ENCODE peak calls at places on chromosomes 1 and 21, in eight cellular contexts. Y is NCI-H2081; C is HFF-Myc; K is AG04450; E is stimulated activated CD4-positive, alpha-beta T cell treated with anti-CD3 and anti-CD28 coated beads, Interleukin-15, amount 100 ng/mL, for 24 hours; H is pancreas; O is hippocampal formation; I is smooth muscle cell of the brain vasculature. F is an unnamed sample.

GRCh38 chr1:53321366-53321765 is 6.5 kb downstream of the LRP8 start:
- DNase-seq in Y (no peak), H (no peak), E (no peak), C (no peak), K (no peak), O (no peak), I (no peak), F (no peak)

GRCh38 chr1:90850181-90850924 is 133.3 kb upstream of the BARHL2 start:
- DNase-seq in E (no peak), I (no peak), Y (peak), C (no peak), O (no peak), K (no peak), H (no peak), F (no peak)

GRCh38 chr1:25104932-25105561 is 127.3 kb downstream of the SYF2 start:
- DNase-seq in C (no peak), Y (no peak), I (no peak), O (no peak), E (no peak), K (no peak), H (no peak), F (no peak)

GRCh38 chr1:201506573-201507567 is at the start of gene CSRP1:
- DNase-seq in H (peak), K (no peak), C (no peak), E (peak), I (no peak), Y (peak), O (peak), F (peak)

GRCh38 chr1:41389009-41389408 is 27.8 kb downstream of the FOXO6 start:
- DNase-seq in Y (no peak), E (no peak), K (no peak), O (no peak), C (no peak), H (no peak), I (no peak), F (no peak)

GRCh38 chr21:31577280-31577679 is 82.2 kb upstream of the SOD1 start:
- DNase-seq in O (no peak), C (no peak), K (no peak), Y (no peak), E (no peak), I (no peak), H (no peak), F (no peak)

GRCh38 chr1:16980473-16981268 is at the start of gene MFAP2:
- DNase-seq in Y (no peak), O (no peak), C (no peak), K (no peak), E (peak), H (no peak), I (no peak), F (no peak)

GRCh38 chr1:237108299-237109040 is 66.5 kb downstream of the RYR2 start:
- DNase-seq in Y (no peak), H (no peak), O (no peak), C (no peak), K (no peak), I (no peak), E (no peak), F (no peak)

GRCh38 chr1:240831191-240831631 is 219.3 kb upstream of the GREM2 start:
- DNase-seq in E (no peak), K (peak), I (no peak), Y (no peak), O (no peak), H (no peak), C (peak), F (no peak)

GRCh38 chr1:220060876-220061275 is 14.6 kb upstream of the EPRS1 start:
- DNase-seq in E (no peak), C (no peak), H (no peak), O (no peak), K (no peak), I (no peak), Y (no peak), F (no peak)

GRCh38 chr21:41762236-41762635 is 4.6 kb downstream of the RIPK4 start:
- DNase-seq in H (no peak), K (no peak), E (no peak), Y (no peak), C (no peak), I (no peak), O (no peak), F (no peak)

GRCh38 chr1:90712931-90713618 is 4.0 kb downstream of the BARHL2 start:
- DNase-seq in H (no peak), K (no peak), O (no peak), C (no peak), Y (no peak), E (no peak), I (no peak), F (no peak)

GRCh38 chr21:15472641-15473040 is 257.1 kb upstream of the USP25 start:
- DNase-seq in K (no peak), O (no peak), C (no peak), I (no peak), E (no peak), Y (no peak), H (no peak), F (no peak)

GRCh38 chr1:240455228-240455821 is 156.6 kb downstream of the GREM2 start:
- DNase-seq in I (no peak), K (no peak), C (no peak), H (no peak), Y (no peak), E (no peak), O (no peak), F (no peak)

GRCh38 chr1:150876111-150876434 is 326 bp downstream of the ARNT start:
- DNase-seq in Y (peak), C (peak), E (no peak), K (peak), H (no peak), I (peak), O (peak), F (no peak)

GRCh38 chr1:176998396-176998795 is 166.1 kb downstream of the ASTN1 start:
- DNase-seq in C (no peak), O (no peak), Y (no peak), I (no peak), E (no peak), H (no peak), K (no peak), F (no peak)

GRCh38 chr21:29077651-29078090 is 4.2 kb upstream of the CCT8 start:
- DNase-seq in H (no peak), Y (peak), C (no peak), O (no peak), I (no peak), E (peak), K (no peak), F (peak)

GRCh38 chr1:40926441-40926840 is 53.1 kb upstream of the CTPS1 start:
- DNase-seq in O (no peak), I (no peak), E (no peak), Y (no peak), C (no peak), H (no peak), K (no peak), F (no peak)

GRCh38 chr1:97412737-97413136 is 508.1 kb downstream of the DPYD start:
- DNase-seq in O (no peak), I (no peak), Y (no peak), E (no peak), H (no peak), K (no peak), C (no peak), F (no peak)

GRCh38 chr1:201217851-201218250 is 27.2 kb downstream of the IGFN1 start:
- DNase-seq in Y (no peak), H (no peak), E (no peak), C (no peak), K (no peak), I (no peak), O (no peak), F (no peak)

GRCh38 chr1:226846801-226847200 is 23.6 kb upstream of the PSEN2 start:
- DNase-seq in H (no peak), E (no peak), Y (no peak), O (no peak), I (no peak), K (no peak), C (no peak), F (no peak)

GRCh38 chr1:22350171-22350961 is 101.3 kb upstream of the ZBTB40 start:
- DNase-seq in H (no peak), Y (peak), O (no peak), I (no peak), C (no peak), E (peak), K (no peak), F (no peak)

GRCh38 chr1:110292327-110292741 is 46.8 kb upstream of the RBM15 start:
- DNase-seq in Y (no peak), C (no peak), E (no peak), O (no peak), I (no peak), K (no peak), H (no peak), F (no peak)

GRCh38 chr1:151837197-151837596 is 2.4 kb downstream of the C2CD4D start:
- DNase-seq in K (no peak), O (no peak), H (no peak), C (no peak), Y (no peak), E (peak), I (no peak), F (peak)

GRCh38 chr1:213676741-213677140 is 311.0 kb upstream of the PROX1 start:
- DNase-seq in C (no peak), K (no peak), H (no peak), Y (no peak), O (no peak), E (no peak), I (no peak), F (no peak)

GRCh38 chr1:116292929-116293725 is 79.9 kb upstream of the ATP1A1 start:
- DNase-seq in K (no peak), O (no peak), E (no peak), I (no peak), C (no peak), Y (no peak), H (no peak), F (no peak)

F was measured in CD4-positive, CD25-positive, alpha-beta regulatory T cell.